ENCODE peak calls at places on chromosomes 11 and 22, in seven cellular contexts. One of them, this sample, is unnamed.

GRCh38 chr11:131674051-131674755 is 303.8 kb downstream of the NTM start:
- DNase-seq in pancreas: peak; percentile 71
- DNase-seq in H1: peak; percentile 50
- DNase-seq in body of pancreas: peak; percentile 71
- DNase-seq in AG04450: peak; percentile 74
- DNase-seq in right cardiac atrium: peak; percentile 87
- DNase-seq in substantia nigra: peak; percentile 81
- DNase-seq in this sample: peak; percentile 64

GRCh38 chr11:69321877-69322350 is 28.0 kb downstream of the MYEOV start:
- DNase-seq in pancreas: no peak
- DNase-seq in body of pancreas: no peak
- DNase-seq in H1: no peak
- DNase-seq in right cardiac atrium: no peak
- DNase-seq in substantia nigra: no peak
- DNase-seq in AG04450: peak; percentile 59
- DNase-seq in this sample: no peak

GRCh38 chr11:67174311-67174710 is 55.2 kb downstream of the KDM2A start:
- DNase-seq in pancreas: no peak
- DNase-seq in AG04450: no peak
- DNase-seq in H1: no peak
- DNase-seq in body of pancreas: no peak
- DNase-seq in substantia nigra: no peak
- DNase-seq in right cardiac atrium: no peak
- DNase-seq in this sample: no peak

GRCh38 chr11:114317738-114318137 is 21.5 kb downstream of the NNMT start:
- DNase-seq in substantia nigra: no peak
- DNase-seq in right cardiac atrium: peak; percentile 71
- DNase-seq in body of pancreas: no peak
- DNase-seq in pancreas: no peak
- DNase-seq in H1: no peak
- DNase-seq in AG04450: peak; percentile 24
- DNase-seq in this sample: peak; percentile 51

GRCh38 chr11:119423459-119424254 is 685 bp upstream of the THY1 start:
- DNase-seq in substantia nigra: no peak
- DNase-seq in pancreas: no peak
- DNase-seq in right cardiac atrium: no peak
- DNase-seq in body of pancreas: no peak
- DNase-seq in H1: no peak
- DNase-seq in AG04450: no peak
- DNase-seq in this sample: no peak

GRCh38 chr11:1864216-1864615 is 11.3 kb downstream of the LSP1 start:
- DNase-seq in body of pancreas: no peak
- DNase-seq in H1: no peak
- DNase-seq in AG04450: no peak
- DNase-seq in substantia nigra: no peak
- DNase-seq in right cardiac atrium: peak; percentile 72
- DNase-seq in pancreas: peak; percentile 47
- DNase-seq in this sample: no peak

GRCh38 chr11:75482931-75483469 is 42.7 kb downstream of the GDPD5 start:
- DNase-seq in pancreas: peak; percentile 69
- DNase-seq in body of pancreas: peak; percentile 66
- DNase-seq in H1: no peak
- DNase-seq in substantia nigra: no peak
- DNase-seq in AG04450: no peak
- DNase-seq in right cardiac atrium: no peak
- DNase-seq in this sample: no peak

GRCh38 chr11:2747236-2748015 is 47.6 kb upstream of the KCNQ1OT1 start:
- DNase-seq in body of pancreas: no peak
- DNase-seq in substantia nigra: no peak
- DNase-seq in pancreas: peak; percentile 6
- DNase-seq in AG04450: no peak
- DNase-seq in H1: no peak
- DNase-seq in right cardiac atrium: peak; percentile 10
- DNase-seq in this sample: no peak

GRCh38 chr22:32127904-32128303 is 31.2 kb downstream of the C22orf42 start:
- DNase-seq in right cardiac atrium: no peak
- DNase-seq in AG04450: no peak
- DNase-seq in pancreas: no peak
- DNase-seq in body of pancreas: no peak
- DNase-seq in substantia nigra: no peak
- DNase-seq in H1: peak; percentile 27
- DNase-seq in this sample: no peak

GRCh38 chr11:62251698-62252097 is 9.7 kb downstream of the SCGB1D2 start:
- DNase-seq in body of pancreas: no peak
- DNase-seq in H1: no peak
- DNase-seq in substantia nigra: no peak
- DNase-seq in pancreas: no peak
- DNase-seq in right cardiac atrium: no peak
- DNase-seq in AG04450: no peak
- DNase-seq in this sample: no peak

GRCh38 chr11:120643254-120643653 is 131.7 kb downstream of the GRIK4 start:
- DNase-seq in pancreas: no peak
- DNase-seq in substantia nigra: no peak
- DNase-seq in body of pancreas: no peak
- DNase-seq in AG04450: no peak
- DNase-seq in right cardiac atrium: no peak
- DNase-seq in H1: no peak
- DNase-seq in this sample: no peak

GRCh38 chr22:22196018-22196533 is 48.5 kb upstream of the VPREB1 start:
- DNase-seq in AG04450: no peak
- DNase-seq in substantia nigra: no peak
- DNase-seq in pancreas: no peak
- DNase-seq in body of pancreas: no peak
- DNase-seq in right cardiac atrium: no peak
- DNase-seq in H1: no peak
- DNase-seq in this sample: no peak

GRCh38 chr11:121514998-121515671 is 62.4 kb upstream of the SORL1-AS1 start:
- DNase-seq in H1: no peak
- DNase-seq in AG04450: no peak
- DNase-seq in right cardiac atrium: no peak
- DNase-seq in pancreas: no peak
- DNase-seq in substantia nigra: no peak
- DNase-seq in body of pancreas: no peak
- DNase-seq in this sample: no peak

GRCh38 chr11:2801711-2802388 is 83.7 kb downstream of the CDKN1C start:
- DNase-seq in right cardiac atrium: peak; percentile 42
- DNase-seq in H1: no peak
- DNase-seq in AG04450: no peak
- DNase-seq in body of pancreas: peak; percentile 8
- DNase-seq in pancreas: peak; percentile 14
- DNase-seq in substantia nigra: no peak
- DNase-seq in this sample: no peak

GRCh38 chr22:33811208-33811607 is 109.1 kb downstream of the LARGE1 start:
- DNase-seq in body of pancreas: no peak
- DNase-seq in substantia nigra: no peak
- DNase-seq in pancreas: no peak
- DNase-seq in right cardiac atrium: no peak
- DNase-seq in AG04450: no peak
- DNase-seq in H1: no peak
- DNase-seq in this sample: no peak

GRCh38 chr11:118908264-118908663 is 17.5 kb downstream of the BCL9L start:
- DNase-seq in body of pancreas: no peak
- DNase-seq in substantia nigra: no peak
- DNase-seq in pancreas: peak; percentile 38
- DNase-seq in H1: no peak
- DNase-seq in right cardiac atrium: peak; percentile 58
- DNase-seq in AG04450: no peak
- DNase-seq in this sample: no peak

GRCh38 chr11:75350743-75351540 is 519 bp downstream of the ARRB1 start:
- DNase-seq in AG04450: no peak
- DNase-seq in substantia nigra: peak; percentile 47
- DNase-seq in pancreas: peak; percentile 82
- DNase-seq in H1: no peak
- DNase-seq in body of pancreas: peak; percentile 61
- DNase-seq in right cardiac atrium: peak; percentile 85
- DNase-seq in this sample: no peak

GRCh38 chr11:114296190-114296978 is at the start of gene NNMT:
- DNase-seq in pancreas: no peak
- DNase-seq in right cardiac atrium: peak; percentile 82
- DNase-seq in AG04450: peak; percentile 92
- DNase-seq in body of pancreas: no peak
- DNase-seq in H1: no peak
- DNase-seq in substantia nigra: no peak
- DNase-seq in this sample: no peak

GRCh38 chr22:40391417-40391816 is 21.0 kb downstream of the SGSM3 start:
- DNase-seq in H1: no peak
- DNase-seq in right cardiac atrium: no peak
- DNase-seq in pancreas: no peak
- DNase-seq in substantia nigra: no peak
- DNase-seq in body of pancreas: no peak
- DNase-seq in AG04450: no peak
- DNase-seq in this sample: no peak

GRCh38 chr11:31816467-31817053 is 5.4 kb upstream of the PAX6 start:
- DNase-seq in substantia nigra: no peak
- DNase-seq in H1: no peak
- DNase-seq in pancreas: no peak
- DNase-seq in body of pancreas: no peak
- DNase-seq in right cardiac atrium: peak; percentile 45
- DNase-seq in AG04450: no peak
- DNase-seq in this sample: peak; percentile 21

GRCh38 chr11:34890812-34891211 is 25.4 kb downstream of the APIP start:
- DNase-seq in H1: no peak
- DNase-seq in pancreas: no peak
- DNase-seq in AG04450: peak; percentile 3
- DNase-seq in body of pancreas: no peak
- DNase-seq in substantia nigra: no peak
- DNase-seq in right cardiac atrium: no peak
- DNase-seq in this sample: no peak

DNA sequence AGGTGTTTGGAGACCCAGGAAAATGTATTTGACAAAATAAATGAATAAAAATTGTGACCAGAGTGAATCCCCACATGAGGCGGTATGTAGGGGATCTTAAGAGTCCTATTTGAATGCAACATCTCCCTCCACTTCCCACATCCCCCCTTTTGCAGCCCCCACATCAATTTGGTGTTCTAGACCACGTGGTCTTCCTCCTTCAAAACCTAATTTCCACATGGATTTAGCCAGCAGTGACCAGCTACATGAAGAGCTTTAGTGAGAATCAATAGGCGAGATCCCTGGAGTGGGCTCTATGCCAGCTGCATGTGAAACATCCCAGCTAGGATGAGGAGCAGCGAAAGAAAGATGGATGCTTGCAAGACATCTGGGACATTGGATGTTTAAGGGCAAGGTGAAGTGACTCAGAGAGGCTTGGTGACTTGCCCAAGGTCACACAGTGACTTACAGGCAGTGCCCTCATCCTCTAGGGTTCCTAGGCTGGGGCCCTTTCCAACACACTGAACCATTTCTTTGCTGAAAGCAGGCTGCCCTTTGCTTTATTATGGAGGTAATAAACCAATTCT is 23.8 kb downstream of the TSPAN18 start:
- DNase-seq in pancreas: no peak
- DNase-seq in AG04450: no peak
- DNase-seq in substantia nigra: no peak
- DNase-seq in body of pancreas: no peak
- DNase-seq in H1: no peak
- DNase-seq in right cardiac atrium: no peak
- DNase-seq in this sample: no peak
- H3K27ac ChIP-seq in pancreas: no peak overlapping the region
- H3K27ac ChIP-seq in AG04450: no peak overlapping the region
- H3K27ac ChIP-seq in substantia nigra: no peak overlapping the region
- H3K27ac ChIP-seq in body of pancreas: no peak overlapping the region
- H3K27ac ChIP-seq in H1: no peak overlapping the region
- H3K27ac ChIP-seq in right cardiac atrium: peak overlapping the region; percentile 23
- H3K27ac ChIP-seq in this sample: no peak overlapping the region

GRCh38 chr11:46376258-46377050 is 5.0 kb upstream of the MDK start:
- DNase-seq in AG04450: no peak
- DNase-seq in substantia nigra: no peak
- DNase-seq in right cardiac atrium: peak; percentile 48
- DNase-seq in H1: no peak
- DNase-seq in pancreas: peak; percentile 20
- DNase-seq in body of pancreas: no peak
- DNase-seq in this sample: no peak
- H3K27ac ChIP-seq in AG04450: no peak overlapping the region
- H3K27ac ChIP-seq in substantia nigra: no peak overlapping the region
- H3K27ac ChIP-seq in right cardiac atrium: no peak overlapping the region
- H3K27ac ChIP-seq in H1: no peak overlapping the region
- H3K27ac ChIP-seq in pancreas: no peak overlapping the region
- H3K27ac ChIP-seq in body of pancreas: no peak overlapping the region
- H3K27ac ChIP-seq in this sample: no peak overlapping the region

DNA sequence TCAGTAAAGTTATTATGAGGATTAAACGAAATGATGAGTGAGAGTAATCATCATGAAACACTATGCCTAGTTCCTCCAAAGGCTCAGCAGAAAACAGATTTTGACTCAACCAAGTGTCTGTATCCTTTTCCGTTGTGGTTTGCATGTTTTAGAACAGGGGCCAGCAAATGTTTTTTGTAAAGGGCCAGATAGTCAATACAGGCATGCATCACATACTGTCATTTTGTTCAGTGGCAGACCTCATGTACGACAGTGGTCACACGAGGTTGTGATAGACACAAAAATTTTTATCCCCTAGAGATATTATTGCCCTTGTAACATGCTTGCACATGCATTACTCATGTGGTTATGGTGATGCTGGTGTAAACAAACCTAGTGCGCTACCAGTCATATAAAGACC is 81.9 kb upstream of the SLC25A18 start:
- DNase-seq in H1: no peak
- DNase-seq in AG04450: no peak
- DNase-seq in substantia nigra: no peak
- DNase-seq in right cardiac atrium: no peak
- DNase-seq in body of pancreas: no peak
- DNase-seq in pancreas: no peak
- DNase-seq in this sample: no peak
- H3K27ac ChIP-seq in H1: no peak overlapping the region
- H3K27ac ChIP-seq in AG04450: no peak overlapping the region
- H3K27ac ChIP-seq in substantia nigra: no peak overlapping the region
- H3K27ac ChIP-seq in right cardiac atrium: no peak overlapping the region
- H3K27ac ChIP-seq in body of pancreas: no peak overlapping the region
- H3K27ac ChIP-seq in pancreas: no peak overlapping the region
- H3K27ac ChIP-seq in this sample: no peak overlapping the region

DNA sequence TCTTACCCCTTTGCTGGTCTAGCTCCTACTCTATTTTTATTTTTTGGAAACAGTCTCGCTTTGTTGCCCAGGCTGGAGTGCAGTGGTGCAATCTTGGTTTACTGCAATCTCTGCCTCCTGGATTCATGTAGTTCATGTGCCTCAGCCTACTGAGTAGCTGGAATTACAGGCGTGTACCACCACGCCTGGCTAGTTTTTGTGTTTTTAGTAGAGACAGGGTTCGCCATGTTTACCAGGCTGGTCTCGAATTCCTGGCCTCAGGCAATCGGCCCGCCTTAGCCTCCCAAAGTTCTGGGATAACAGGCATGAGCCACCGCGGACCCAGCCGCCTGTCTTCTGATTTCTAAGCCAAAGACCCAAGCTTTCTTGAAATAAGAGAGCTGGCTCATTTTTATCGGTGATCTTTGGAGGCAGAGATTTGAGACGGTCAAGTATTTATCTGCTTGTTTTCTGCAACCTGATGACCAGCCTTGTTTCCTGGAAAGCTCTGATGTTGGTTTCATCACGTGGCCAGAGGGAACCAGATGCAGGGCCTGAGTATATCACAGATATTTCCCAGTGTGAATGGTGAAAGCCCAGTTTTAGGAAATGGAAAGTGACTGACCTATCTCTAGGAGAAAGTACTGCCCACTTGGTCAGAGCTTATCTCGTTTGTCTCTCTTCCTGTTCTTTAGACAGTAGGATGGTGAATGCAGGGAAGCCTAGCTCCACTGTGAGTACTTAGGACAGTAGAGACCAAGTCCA is 5.7 kb upstream of the SIDT2 start:
- DNase-seq in right cardiac atrium: peak; percentile 47
- DNase-seq in AG04450: no peak
- DNase-seq in H1: no peak
- DNase-seq in pancreas: no peak
- DNase-seq in body of pancreas: no peak
- DNase-seq in substantia nigra: no peak
- DNase-seq in this sample: no peak
- H3K27ac ChIP-seq in right cardiac atrium: peak overlapping the region; percentile 63
- H3K27ac ChIP-seq in AG04450: no peak overlapping the region
- H3K27ac ChIP-seq in H1: no peak overlapping the region
- H3K27ac ChIP-seq in pancreas: peak overlapping the region; percentile 0
- H3K27ac ChIP-seq in body of pancreas: peak overlapping the region; percentile 26
- H3K27ac ChIP-seq in substantia nigra: no peak overlapping the region
- H3K27ac ChIP-seq in this sample: no peak overlapping the region

This sample was measured in neuronal stem cell.